ENCODE peak calls at places on chromosomes 13 and 19, in six cellular contexts. B, C, H, K, U and Z are unnamed samples.
A peak's percentile ranks its signal among the peaks of the same experiment; 100 is the strongest.

GRCh38 chr19:43668406-43669158 is 1.4 kb downstream of the PLAUR start:
- DNase-seq in B (peak; percentile 99), C (peak; percentile 96), K (peak; percentile 100), H (peak; percentile 99), U (peak; percentile 98), Z (peak; percentile 100)

GRCh38 chr19:34436716-34437115 is 8.5 kb downstream of the UBA2 start:
- DNase-seq in K (no peak), H (no peak), C (no peak), U (no peak), B (peak; percentile 85), Z (no peak)

GRCh38 chr13:38002596-38002995 is 133.0 kb upstream of the TRPC4 start:
- DNase-seq in U (no peak), H (no peak), C (no peak), B (peak; percentile 15), K (no peak), Z (no peak)

GRCh38 chr19:33125929-33126388 is 6.0 kb upstream of the WDR88 start:
- DNase-seq in K (no peak), C (peak; percentile 36), U (peak; percentile 54), B (peak; percentile 73), H (peak; percentile 58), Z (no peak)

GRCh38 chr13:112619730-112620639 is 32.0 kb upstream of the TUBGCP3 start:
- DNase-seq in H (peak; percentile 63), B (peak; percentile 43), K (peak; percentile 88), C (no peak), U (no peak), Z (no peak)

GRCh38 chr19:55088543-55089265 is 13.0 kb downstream of the EPS8L1 start:
- DNase-seq in K (no peak), C (peak; percentile 59), U (peak; percentile 81), B (peak; percentile 70), H (peak; percentile 99), Z (no peak)

GRCh38 chr13:44373601-44374347 is at the start of gene SERP2:
- DNase-seq in H (peak; percentile 83), K (no peak), B (no peak), C (no peak), U (no peak), Z (peak; percentile 62)

GRCh38 chr13:100273576-100273975 is 184.7 kb downstream of the PCCA start:
- DNase-seq in H (no peak), B (no peak), C (no peak), U (no peak), K (no peak), Z (no peak)

GRCh38 chr13:108033800-108034707 is 181.3 kb downstream of the LIG4 start:
- DNase-seq in H (no peak), C (peak; percentile 18), U (no peak), B (no peak), K (no peak), Z (no peak)

GRCh38 chr13:105918842-105919741 is 616.4 kb downstream of the EFNB2 start:
- DNase-seq in C (peak; percentile 3), U (peak; percentile 54), K (no peak), B (peak; percentile 42), H (no peak), Z (no peak)

GRCh38 chr13:104584481-104584880 is 1518.3 kb upstream of the SLC10A2 start:
- DNase-seq in H (no peak), B (no peak), U (no peak), C (no peak), K (no peak), Z (no peak)

GRCh38 chr13:65240773-65241172 is 1989.4 kb downstream of the PCDH9 start:
- DNase-seq in K (no peak), H (no peak), C (no peak), U (no peak), B (no peak), Z (no peak)

GRCh38 chr13:87356314-87356713 is 314.9 kb upstream of the SLITRK5 start:
- DNase-seq in U (no peak), C (no peak), K (no peak), B (no peak), H (no peak), Z (no peak)

GRCh38 chr13:89372193-89372592 is 1701.0 kb downstream of the SLITRK5 start:
- DNase-seq in B (no peak), C (no peak), U (no peak), K (no peak), H (no peak), Z (no peak)

GRCh38 chr13:19764237-19764636 is 18.5 kb downstream of the PSPC1 start:
- DNase-seq in C (no peak), B (no peak), H (no peak), U (no peak), K (no peak), Z (no peak)

GRCh38 chr19:6963937-6964336 is 57.3 kb downstream of the MBD3L2B start:
- DNase-seq in U (no peak), K (no peak), H (peak; percentile 43), C (no peak), B (no peak), Z (no peak)

GRCh38 chr13:41707192-41707858 is 250.0 kb downstream of the RGCC start:
- DNase-seq in U (no peak), B (no peak), C (no peak), K (no peak), H (no peak), Z (no peak)

GRCh38 chr13:91346848-91347211 is 657 bp upstream of the MIR17HG start:
- DNase-seq in U (no peak), C (no peak), K (no peak), H (no peak), B (peak; percentile 39), Z (no peak)

GRCh38 chr19:45653634-45654033 is 14.4 kb upstream of the GIPR start:
- DNase-seq in H (no peak), U (no peak), C (no peak), K (no peak), B (no peak), Z (no peak)

GRCh38 chr19:45650722-45651121 is 11.5 kb upstream of the EML2 start:
- DNase-seq in H (no peak), U (no peak), C (no peak), K (no peak), B (no peak), Z (no peak)

GRCh38 chr19:45659096-45659729 is 8.8 kb upstream of the GIPR start:
- DNase-seq in K (no peak), B (no peak), C (no peak), U (no peak), H (no peak), Z (no peak)

GRCh38 chr19:45657520-45658163 is 10.4 kb upstream of the GIPR start:
- DNase-seq in U (no peak), K (no peak), B (no peak), C (peak; percentile 47), H (no peak), Z (no peak)

DNA sequence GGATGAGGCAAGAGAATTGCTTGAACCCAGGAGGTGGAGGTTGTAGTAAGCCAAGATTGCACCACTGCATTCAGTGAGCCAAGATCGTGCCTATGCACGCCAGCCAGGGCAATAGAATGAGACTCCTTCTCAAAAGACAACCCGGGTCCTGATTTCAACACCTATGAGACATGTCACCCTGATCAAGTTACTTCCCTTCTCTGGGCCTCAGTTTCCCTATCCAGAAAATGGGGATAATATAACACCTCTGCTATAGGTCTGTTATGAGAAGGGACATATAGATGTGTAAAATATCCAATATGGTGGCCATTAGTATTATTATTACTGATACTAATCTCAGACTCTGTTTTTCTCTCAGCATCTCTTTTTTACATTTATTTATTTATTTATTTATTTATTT is 12.9 kb upstream of the GIPR start:
- DNase-seq in C (no peak), U (no peak), B (no peak), K (no peak), H (no peak), Z (no peak)
- TF ChIP-seq POLR2A in C (no peak), U (no peak), B (no peak), K (no peak), H (no peak), Z (no peak)

DNA sequence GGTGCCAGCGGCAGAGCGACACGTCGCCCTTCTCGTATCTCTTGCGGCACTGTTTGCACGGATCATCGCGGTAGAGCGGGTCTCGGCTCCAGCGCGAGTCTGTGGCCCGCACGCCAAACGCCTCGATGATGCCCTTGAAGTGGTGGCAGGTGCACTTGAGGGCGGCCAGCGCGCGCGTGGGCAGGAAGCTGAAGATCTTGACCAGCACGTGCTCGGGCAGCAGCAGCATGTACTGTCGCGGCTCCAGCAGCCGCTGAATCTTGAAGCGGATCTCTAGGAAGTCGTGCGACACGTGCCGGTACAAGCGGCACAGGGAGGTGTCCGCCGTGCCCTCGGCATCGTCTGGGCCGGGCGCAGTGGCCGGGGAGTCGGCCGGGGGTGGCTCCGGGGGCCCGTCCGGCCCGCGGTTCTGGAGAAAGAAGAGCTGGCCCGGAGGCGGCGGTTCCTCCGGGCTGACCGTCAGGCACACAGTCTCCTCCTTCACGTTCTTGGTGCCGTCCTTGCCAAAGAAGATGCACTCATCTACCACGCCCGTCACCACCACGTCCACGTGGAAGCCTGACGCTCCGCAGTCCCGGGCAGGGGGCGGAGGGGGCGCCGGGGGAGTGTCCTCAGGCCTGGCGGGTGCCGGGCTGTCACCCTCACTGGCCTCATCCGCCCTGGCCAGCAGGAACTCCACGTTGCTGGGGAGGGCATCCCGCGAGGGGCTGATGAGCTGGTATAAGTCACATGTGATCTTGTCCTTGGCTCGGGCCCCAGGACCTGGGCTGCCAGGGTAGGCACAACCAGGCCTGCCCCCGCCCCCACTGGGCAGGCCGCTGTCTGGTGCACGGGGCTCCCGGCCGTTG is 18.6 kb downstream of the FBXO46 start:
- DNase-seq in H (no peak), U (no peak), B (no peak), C (no peak), K (no peak), Z (no peak)
- TF ChIP-seq POLR2AphosphoS5 in H (no peak), U (no peak), B (no peak), C (no peak), K (peak; percentile 22), Z (no peak)

DNA sequence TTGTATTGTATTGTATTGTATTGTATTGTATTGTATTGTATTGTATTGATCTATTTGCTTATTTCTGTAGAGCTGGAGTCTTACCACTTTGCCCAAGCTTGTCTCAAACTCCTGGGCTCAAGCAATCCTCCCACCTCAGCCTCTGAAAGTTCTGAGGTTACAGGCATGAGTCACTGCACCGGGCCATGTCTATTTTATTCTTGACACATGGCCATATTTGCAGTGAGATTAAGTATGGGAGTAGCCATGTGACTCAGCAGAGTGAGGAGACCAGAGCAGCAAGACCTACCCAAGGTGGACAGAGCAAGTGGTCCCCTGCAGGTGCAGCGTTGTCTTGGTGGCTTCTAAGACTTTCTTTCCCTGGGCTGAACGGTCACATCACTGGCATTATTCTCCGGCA is 49.1 kb upstream of the UBAC2 start:
- DNase-seq in K (no peak), U (no peak), C (no peak), H (no peak), B (no peak), Z (no peak)
- H3K27ac ChIP-seq in K (no peak overlapping the region), U (no peak overlapping the region), C (no peak overlapping the region), H (no peak overlapping the region), B (no peak overlapping the region), Z (no peak overlapping the region)

GRCh38 chr19:45474941-45475516 is 7.2 kb downstream of the FOSB start:
- DNase-seq in U (no peak), K (no peak), C (no peak), B (no peak), H (no peak), Z (no peak)

GRCh38 chr19:45472557-45473365 is 5.0 kb downstream of the FOSB start:
- DNase-seq in B (no peak), H (peak; percentile 70), U (no peak), K (no peak), C (no peak), Z (no peak)

GRCh38 chr19:45474191-45474940 is 6.6 kb downstream of the FOSB start:
- DNase-seq in U (no peak), H (no peak), C (no peak), K (no peak), B (no peak), Z (no peak)

GRCh38 chr19:45471866-45472556 is 4.2 kb downstream of the FOSB start:
- DNase-seq in B (no peak), C (no peak), K (no peak), H (no peak), U (no peak), Z (no peak)

GRCh38 chr19:45473366-45474190 is 5.8 kb downstream of the FOSB start:
- DNase-seq in U (no peak), B (no peak), H (no peak), K (no peak), C (no peak), Z (no peak)
- TF ChIP-seq POLR2A in U (no peak), B (no peak), H (no peak), K (no peak), C (no peak), Z (no peak)